ENCODE peak calls at places on chromosome 2, in four cellular contexts. M, P, Y and U are unnamed samples.

GRCh38 chr2:46984034-46984433 is 68.4 kb upstream of the MCFD2 start:
- DNase-seq in M (no peak), P (no peak), Y (no peak), U (no peak)

GRCh38 chr2:10331033-10331701 is 28.5 kb downstream of the HPCAL1 start:
- DNase-seq in M (peak), P (peak), Y (no peak), U (peak)

GRCh38 chr2:229815858-229816257 is 101.5 kb upstream of the DNER start:
- DNase-seq in M (no peak), P (peak), Y (no peak), U (no peak)

GRCh38 chr2:128281852-128282245 is 36.8 kb downstream of the HS6ST1 start:
- DNase-seq in M (no peak), P (no peak), Y (no peak), U (no peak)

GRCh38 chr2:31238906-31239841 is 5.2 kb downstream of the EHD3 start:
- DNase-seq in M (peak), P (no peak), Y (no peak), U (peak)

GRCh38 chr2:134623796-134624195 is 95.0 kb downstream of the TMEM163 start:
- DNase-seq in M (no peak), P (no peak), Y (no peak), U (no peak)

GRCh38 chr2:37271376-37272067 is 40.1 kb downstream of the NDUFAF7 start:
- DNase-seq in M (no peak), P (no peak), Y (no peak), U (no peak)

GRCh38 chr2:208984376-208985100 is 439.3 kb upstream of the MAP2 start:
- DNase-seq in M (no peak), P (no peak), Y (peak), U (no peak)

GRCh38 chr2:47007221-47007825 is 91.7 kb upstream of the MCFD2 start:
- DNase-seq in M (no peak), P (no peak), Y (no peak), U (no peak)

GRCh38 chr2:216023055-216023648 is 9.8 kb upstream of the MREG start:
- DNase-seq in M (no peak), P (peak), Y (no peak), U (no peak)

GRCh38 chr2:17857016-17857415 is 21.5 kb upstream of the KCNS3 start:
- DNase-seq in M (no peak), P (no peak), Y (no peak), U (no peak)